ENCODE peak calls at places on chromosomes 12 and 14, in eight cellular contexts. One of them, this sample, is unnamed.

GRCh38 chr14:91858536-91859275 is 8.6 kb downstream of the TC2N start:
- DNase-seq in EL: peak; percentile 54
- DNase-seq in HFFc6: peak; percentile 69
- DNase-seq in anterior cingulate cortex: no peak
- DNase-seq in SHP77: no peak
- DNase-seq in stimulated activated CD8-positive, alpha-beta memory T cell treated with anti-CD3 and anti-CD28 coated beads, Interleukin-7, amount 100 ng/mL, for 1 hour: no peak
- DNase-seq in T-helper 2 cell: peak; percentile 65
- DNase-seq in activated CD4-positive, alpha-beta T cell treated with anti-CD3 and anti-CD28 coated beads, Interleukin-2, amount 10 ng/mL, durations not matched to agents 7 days and 5 days: no peak
- DNase-seq in this sample: no peak

GRCh38 chr12:107884769-107885694 is 110.5 kb downstream of the ASCL4 start:
- DNase-seq in activated CD4-positive, alpha-beta T cell treated with anti-CD3 and anti-CD28 coated beads, Interleukin-2, amount 10 ng/mL, durations not matched to agents 7 days and 5 days: peak; percentile 54
- DNase-seq in SHP77: peak; percentile 36
- DNase-seq in stimulated activated CD8-positive, alpha-beta memory T cell treated with anti-CD3 and anti-CD28 coated beads, Interleukin-7, amount 100 ng/mL, for 1 hour: no peak
- DNase-seq in HFFc6: peak; percentile 30
- DNase-seq in EL: peak; percentile 52
- DNase-seq in T-helper 2 cell: peak; percentile 48
- DNase-seq in anterior cingulate cortex: peak; percentile 12
- DNase-seq in this sample: peak; percentile 30

GRCh38 chr14:92397140-92397815 is 74.3 kb downstream of the SLC24A4 start:
- DNase-seq in activated CD4-positive, alpha-beta T cell treated with anti-CD3 and anti-CD28 coated beads, Interleukin-2, amount 10 ng/mL, durations not matched to agents 7 days and 5 days: no peak
- DNase-seq in SHP77: no peak
- DNase-seq in EL: peak; percentile 86
- DNase-seq in stimulated activated CD8-positive, alpha-beta memory T cell treated with anti-CD3 and anti-CD28 coated beads, Interleukin-7, amount 100 ng/mL, for 1 hour: no peak
- DNase-seq in T-helper 2 cell: no peak
- DNase-seq in HFFc6: peak; percentile 87
- DNase-seq in anterior cingulate cortex: peak; percentile 65
- DNase-seq in this sample: no peak

GRCh38 chr12:57031228-57031670 is 14.9 kb upstream of the TAC3 start:
- DNase-seq in T-helper 2 cell: peak; percentile 61
- DNase-seq in anterior cingulate cortex: no peak
- DNase-seq in HFFc6: no peak
- DNase-seq in EL: no peak
- DNase-seq in activated CD4-positive, alpha-beta T cell treated with anti-CD3 and anti-CD28 coated beads, Interleukin-2, amount 10 ng/mL, durations not matched to agents 7 days and 5 days: peak; percentile 39
- DNase-seq in SHP77: peak; percentile 30
- DNase-seq in stimulated activated CD8-positive, alpha-beta memory T cell treated with anti-CD3 and anti-CD28 coated beads, Interleukin-7, amount 100 ng/mL, for 1 hour: no peak
- DNase-seq in this sample: no peak

GRCh38 chr12:130920711-130921381 is 32.9 kb upstream of the ADGRD1 start:
- DNase-seq in activated CD4-positive, alpha-beta T cell treated with anti-CD3 and anti-CD28 coated beads, Interleukin-2, amount 10 ng/mL, durations not matched to agents 7 days and 5 days: no peak
- DNase-seq in anterior cingulate cortex: no peak
- DNase-seq in EL: peak; percentile 67
- DNase-seq in HFFc6: peak; percentile 16
- DNase-seq in SHP77: no peak
- DNase-seq in stimulated activated CD8-positive, alpha-beta memory T cell treated with anti-CD3 and anti-CD28 coated beads, Interleukin-7, amount 100 ng/mL, for 1 hour: no peak
- DNase-seq in T-helper 2 cell: no peak
- DNase-seq in this sample: no peak

GRCh38 chr14:98368916-98369315 is 903.1 kb downstream of the BCL11B start:
- DNase-seq in activated CD4-positive, alpha-beta T cell treated with anti-CD3 and anti-CD28 coated beads, Interleukin-2, amount 10 ng/mL, durations not matched to agents 7 days and 5 days: no peak
- DNase-seq in stimulated activated CD8-positive, alpha-beta memory T cell treated with anti-CD3 and anti-CD28 coated beads, Interleukin-7, amount 100 ng/mL, for 1 hour: no peak
- DNase-seq in EL: no peak
- DNase-seq in HFFc6: no peak
- DNase-seq in anterior cingulate cortex: no peak
- DNase-seq in SHP77: no peak
- DNase-seq in T-helper 2 cell: no peak
- DNase-seq in this sample: no peak

GRCh38 chr14:104546591-104547309 is 32.8 kb upstream of the C14orf180 start:
- DNase-seq in HFFc6: no peak
- DNase-seq in SHP77: peak; percentile 19
- DNase-seq in EL: no peak
- DNase-seq in stimulated activated CD8-positive, alpha-beta memory T cell treated with anti-CD3 and anti-CD28 coated beads, Interleukin-7, amount 100 ng/mL, for 1 hour: no peak
- DNase-seq in T-helper 2 cell: no peak
- DNase-seq in activated CD4-positive, alpha-beta T cell treated with anti-CD3 and anti-CD28 coated beads, Interleukin-2, amount 10 ng/mL, durations not matched to agents 7 days and 5 days: no peak
- DNase-seq in anterior cingulate cortex: no peak
- DNase-seq in this sample: no peak

GRCh38 chr14:32939254-32940065 is 781 bp downstream of the NPAS3 start:
- DNase-seq in SHP77: peak; percentile 83
- DNase-seq in stimulated activated CD8-positive, alpha-beta memory T cell treated with anti-CD3 and anti-CD28 coated beads, Interleukin-7, amount 100 ng/mL, for 1 hour: no peak
- DNase-seq in HFFc6: no peak
- DNase-seq in T-helper 2 cell: no peak
- DNase-seq in anterior cingulate cortex: peak; percentile 71
- DNase-seq in activated CD4-positive, alpha-beta T cell treated with anti-CD3 and anti-CD28 coated beads, Interleukin-2, amount 10 ng/mL, durations not matched to agents 7 days and 5 days: no peak
- DNase-seq in EL: peak; percentile 52
- DNase-seq in this sample: no peak

GRCh38 chr12:108375986-108376663 is 37.0 kb upstream of the CMKLR1 start:
- DNase-seq in EL: peak; percentile 46
- DNase-seq in SHP77: no peak
- DNase-seq in activated CD4-positive, alpha-beta T cell treated with anti-CD3 and anti-CD28 coated beads, Interleukin-2, amount 10 ng/mL, durations not matched to agents 7 days and 5 days: no peak
- DNase-seq in T-helper 2 cell: no peak
- DNase-seq in anterior cingulate cortex: no peak
- DNase-seq in stimulated activated CD8-positive, alpha-beta memory T cell treated with anti-CD3 and anti-CD28 coated beads, Interleukin-7, amount 100 ng/mL, for 1 hour: no peak
- DNase-seq in HFFc6: no peak
- DNase-seq in this sample: no peak

GRCh38 chr12:70091021-70091521 is 152.2 kb upstream of the CNOT2 start:
- DNase-seq in EL: no peak
- DNase-seq in stimulated activated CD8-positive, alpha-beta memory T cell treated with anti-CD3 and anti-CD28 coated beads, Interleukin-7, amount 100 ng/mL, for 1 hour: no peak
- DNase-seq in activated CD4-positive, alpha-beta T cell treated with anti-CD3 and anti-CD28 coated beads, Interleukin-2, amount 10 ng/mL, durations not matched to agents 7 days and 5 days: no peak
- DNase-seq in anterior cingulate cortex: no peak
- DNase-seq in HFFc6: no peak
- DNase-seq in SHP77: no peak
- DNase-seq in T-helper 2 cell: no peak
- DNase-seq in this sample: no peak

GRCh38 chr12:46389130-46389616 is 16.6 kb upstream of the SLC38A2 start:
- DNase-seq in activated CD4-positive, alpha-beta T cell treated with anti-CD3 and anti-CD28 coated beads, Interleukin-2, amount 10 ng/mL, durations not matched to agents 7 days and 5 days: no peak
- DNase-seq in stimulated activated CD8-positive, alpha-beta memory T cell treated with anti-CD3 and anti-CD28 coated beads, Interleukin-7, amount 100 ng/mL, for 1 hour: no peak
- DNase-seq in SHP77: no peak
- DNase-seq in anterior cingulate cortex: no peak
- DNase-seq in EL: peak; percentile 89
- DNase-seq in T-helper 2 cell: no peak
- DNase-seq in HFFc6: peak; percentile 88
- DNase-seq in this sample: no peak

GRCh38 chr14:92659765-92660561 is 88.5 kb downstream of the LGMN start:
- DNase-seq in EL: no peak
- DNase-seq in anterior cingulate cortex: peak; percentile 19
- DNase-seq in stimulated activated CD8-positive, alpha-beta memory T cell treated with anti-CD3 and anti-CD28 coated beads, Interleukin-7, amount 100 ng/mL, for 1 hour: no peak
- DNase-seq in SHP77: no peak
- DNase-seq in HFFc6: no peak
- DNase-seq in activated CD4-positive, alpha-beta T cell treated with anti-CD3 and anti-CD28 coated beads, Interleukin-2, amount 10 ng/mL, durations not matched to agents 7 days and 5 days: no peak
- DNase-seq in T-helper 2 cell: no peak
- DNase-seq in this sample: no peak

GRCh38 chr14:101711041-101711861 is 50.3 kb upstream of the PPP2R5C start:
- DNase-seq in anterior cingulate cortex: no peak
- DNase-seq in stimulated activated CD8-positive, alpha-beta memory T cell treated with anti-CD3 and anti-CD28 coated beads, Interleukin-7, amount 100 ng/mL, for 1 hour: no peak
- DNase-seq in SHP77: no peak
- DNase-seq in activated CD4-positive, alpha-beta T cell treated with anti-CD3 and anti-CD28 coated beads, Interleukin-2, amount 10 ng/mL, durations not matched to agents 7 days and 5 days: no peak
- DNase-seq in T-helper 2 cell: no peak
- DNase-seq in EL: no peak
- DNase-seq in HFFc6: no peak
- DNase-seq in this sample: no peak

GRCh38 chr14:93044601-93045000 is 71.1 kb downstream of the ITPK1 start:
- DNase-seq in anterior cingulate cortex: no peak
- DNase-seq in T-helper 2 cell: no peak
- DNase-seq in SHP77: no peak
- DNase-seq in activated CD4-positive, alpha-beta T cell treated with anti-CD3 and anti-CD28 coated beads, Interleukin-2, amount 10 ng/mL, durations not matched to agents 7 days and 5 days: no peak
- DNase-seq in stimulated activated CD8-positive, alpha-beta memory T cell treated with anti-CD3 and anti-CD28 coated beads, Interleukin-7, amount 100 ng/mL, for 1 hour: no peak
- DNase-seq in HFFc6: no peak
- DNase-seq in EL: no peak
- DNase-seq in this sample: no peak

GRCh38 chr14:93859957-93860356 is 67.2 kb upstream of the FAM181A start:
- DNase-seq in EL: no peak
- DNase-seq in anterior cingulate cortex: no peak
- DNase-seq in T-helper 2 cell: no peak
- DNase-seq in SHP77: no peak
- DNase-seq in HFFc6: no peak
- DNase-seq in activated CD4-positive, alpha-beta T cell treated with anti-CD3 and anti-CD28 coated beads, Interleukin-2, amount 10 ng/mL, durations not matched to agents 7 days and 5 days: no peak
- DNase-seq in stimulated activated CD8-positive, alpha-beta memory T cell treated with anti-CD3 and anti-CD28 coated beads, Interleukin-7, amount 100 ng/mL, for 1 hour: no peak
- DNase-seq in this sample: no peak

GRCh38 chr14:65128096-65128495 is 25.8 kb upstream of the MAX start:
- DNase-seq in EL: no peak
- DNase-seq in T-helper 2 cell: no peak
- DNase-seq in stimulated activated CD8-positive, alpha-beta memory T cell treated with anti-CD3 and anti-CD28 coated beads, Interleukin-7, amount 100 ng/mL, for 1 hour: no peak
- DNase-seq in anterior cingulate cortex: no peak
- DNase-seq in HFFc6: no peak
- DNase-seq in SHP77: no peak
- DNase-seq in activated CD4-positive, alpha-beta T cell treated with anti-CD3 and anti-CD28 coated beads, Interleukin-2, amount 10 ng/mL, durations not matched to agents 7 days and 5 days: no peak
- DNase-seq in this sample: no peak

GRCh38 chr12:53985900-53986685 is 1.1 kb downstream of the HOXC10 start:
- DNase-seq in stimulated activated CD8-positive, alpha-beta memory T cell treated with anti-CD3 and anti-CD28 coated beads, Interleukin-7, amount 100 ng/mL, for 1 hour: no peak
- DNase-seq in EL: peak; percentile 60
- DNase-seq in HFFc6: no peak
- DNase-seq in anterior cingulate cortex: no peak
- DNase-seq in SHP77: no peak
- DNase-seq in activated CD4-positive, alpha-beta T cell treated with anti-CD3 and anti-CD28 coated beads, Interleukin-2, amount 10 ng/mL, durations not matched to agents 7 days and 5 days: no peak
- DNase-seq in T-helper 2 cell: peak; percentile 48
- DNase-seq in this sample: no peak

GRCh38 chr14:74262076-74262475 is 22.8 kb downstream of the VSX2 start:
- DNase-seq in stimulated activated CD8-positive, alpha-beta memory T cell treated with anti-CD3 and anti-CD28 coated beads, Interleukin-7, amount 100 ng/mL, for 1 hour: no peak
- DNase-seq in activated CD4-positive, alpha-beta T cell treated with anti-CD3 and anti-CD28 coated beads, Interleukin-2, amount 10 ng/mL, durations not matched to agents 7 days and 5 days: no peak
- DNase-seq in anterior cingulate cortex: no peak
- DNase-seq in HFFc6: no peak
- DNase-seq in EL: no peak
- DNase-seq in SHP77: no peak
- DNase-seq in T-helper 2 cell: no peak
- DNase-seq in this sample: no peak

GRCh38 chr14:63949696-63950095 is 96.9 kb downstream of the SYNE2 start:
- DNase-seq in anterior cingulate cortex: no peak
- DNase-seq in SHP77: no peak
- DNase-seq in EL: no peak
- DNase-seq in HFFc6: peak; percentile 16
- DNase-seq in stimulated activated CD8-positive, alpha-beta memory T cell treated with anti-CD3 and anti-CD28 coated beads, Interleukin-7, amount 100 ng/mL, for 1 hour: no peak
- DNase-seq in activated CD4-positive, alpha-beta T cell treated with anti-CD3 and anti-CD28 coated beads, Interleukin-2, amount 10 ng/mL, durations not matched to agents 7 days and 5 days: no peak
- DNase-seq in T-helper 2 cell: no peak
- DNase-seq in this sample: no peak

GRCh38 chr12:29673346-29673745 is 110.4 kb downstream of the TMTC1 start:
- DNase-seq in T-helper 2 cell: no peak
- DNase-seq in EL: no peak
- DNase-seq in activated CD4-positive, alpha-beta T cell treated with anti-CD3 and anti-CD28 coated beads, Interleukin-2, amount 10 ng/mL, durations not matched to agents 7 days and 5 days: no peak
- DNase-seq in HFFc6: no peak
- DNase-seq in SHP77: no peak
- DNase-seq in stimulated activated CD8-positive, alpha-beta memory T cell treated with anti-CD3 and anti-CD28 coated beads, Interleukin-7, amount 100 ng/mL, for 1 hour: no peak
- DNase-seq in anterior cingulate cortex: no peak
- DNase-seq in this sample: no peak

This sample was measured in GM18507.